ENCODE peak calls at places on chromosomes 13 and 19, in five cellular contexts. Z is stimulated activated CD4-positive, alpha-beta T cell treated with anti-CD3 and anti-CD28 coated beads, TNF-alpha, amount 100 ng/mL, for 1 hour; D is activated CD4-positive, CD25-positive, alpha-beta regulatory T cell treated with anti-CD3 and anti-CD28 coated beads, Interleukin-2, amount 50 U/mL, for 16 hours; X is activated T-helper 1 cell treated with anti-CD3 and anti-CD28 coated beads, Interleukin-12 subunit alpha, Interleukin-12 subunit beta, Interleukin-2, Interleukin-4 antibody, amounts not matched to agents 30 ng/mL and 10 ng/mL and 1 ng/mL, durations not matched to agents 14 hours and 24 hours and 36 hours; F is T1000. N is an unnamed sample.

GRCh38 chr13:112525306-112525945 is 62.5 kb downstream of the TUBGCP3 start:
- DNase-seq in Z (no peak), D (no peak), X (no peak), F (no peak), N (no peak)

GRCh38 chr19:35729021-35729420 is 11.2 kb downstream of the KMT2B start:
- DNase-seq in Z (no peak), D (no peak), X (no peak), F (no peak), N (no peak)

GRCh38 chr13:44735806-44736205 is 159.7 kb upstream of the TSC22D1 start:
- DNase-seq in Z (no peak), D (no peak), X (no peak), F (no peak), N (no peak)

GRCh38 chr19:35842666-35843272 is 9.5 kb downstream of the NPHS1 start:
- DNase-seq in Z (no peak), D (no peak), X (no peak), F (no peak), N (no peak)

GRCh38 chr13:30615851-30616311 is 1.8 kb upstream of the USPL1 start:
- DNase-seq in Z (no peak), D (no peak), X (no peak), F (no peak), N (peak; percentile 66)

GRCh38 chr13:98784666-98785065 is 32.2 kb upstream of the SLC15A1 start:
- DNase-seq in Z (no peak), D (no peak), X (no peak), F (no peak), N (no peak)

GRCh38 chr19:58009666-58010301 is 7.2 kb upstream of the ZNF606 start:
- DNase-seq in Z (peak; percentile 19), D (no peak), X (peak; percentile 53), F (peak; percentile 76), N (peak; percentile 92)

GRCh38 chr19:1882089-1882785 is 3.1 kb downstream of the ABHD17A start:
- DNase-seq in Z (no peak), D (peak; percentile 51), X (peak; percentile 74), F (no peak), N (no peak)

GRCh38 chr19:7401694-7402093 is 53.0 kb downstream of the ARHGEF18 start:
- DNase-seq in Z (no peak), D (no peak), X (no peak), F (no peak), N (no peak)

GRCh38 chr19:873084-874019 is 13.9 kb downstream of the CFD start:
- DNase-seq in Z (peak; percentile 21), D (peak; percentile 59), X (peak; percentile 76), F (peak; percentile 86), N (peak; percentile 52)

GRCh38 chr13:80215368-80215767 is 125.6 kb downstream of the SPRY2 start:
- DNase-seq in Z (no peak), D (no peak), X (no peak), F (no peak), N (peak; percentile 86)

GRCh38 chr13:57716295-57716694 is 84.8 kb downstream of the PCDH17 start:
- DNase-seq in Z (no peak), D (no peak), X (no peak), F (no peak), N (no peak)

GRCh38 chr19:15101479-15102082 is 5.6 kb upstream of the SYDE1 start:
- DNase-seq in Z (peak; percentile 26), D (no peak), X (peak; percentile 29), F (no peak), N (peak; percentile 74)

GRCh38 chr19:35224681-35225604 is 3.6 kb downstream of the FAM187B start:
- DNase-seq in Z (no peak), D (no peak), X (no peak), F (no peak), N (no peak)

GRCh38 chr13:44403720-44404063 is 30.1 kb downstream of the SERP2 start:
- DNase-seq in Z (no peak), D (no peak), X (no peak), F (no peak), N (no peak)

GRCh38 chr19:29563688-29564087 is 37.9 kb downstream of the VSTM2B start:
- DNase-seq in Z (no peak), D (no peak), X (no peak), F (no peak), N (no peak)

GRCh38 chr19:17931532-17932191 is 1.2 kb upstream of the CCDC124 start:
- DNase-seq in Z (no peak), D (no peak), X (no peak), F (no peak), N (no peak)

GRCh38 chr19:54154603-54155345 is 4.7 kb downstream of the LENG1 start:
- DNase-seq in Z (no peak), D (no peak), X (no peak), F (no peak), N (no peak)

GRCh38 chr19:51882518-51882917 is 5.2 kb downstream of the ZNF577 start:
- DNase-seq in Z (no peak), D (no peak), X (no peak), F (no peak), N (no peak)

GRCh38 chr19:49799798-49800376 is 13.2 kb downstream of the FUZ start:
- DNase-seq in Z (no peak), D (no peak), X (no peak), F (no peak), N (no peak)

GRCh38 chr13:106100261-106100919 is 435.1 kb downstream of the EFNB2 start:
- DNase-seq in Z (no peak), D (no peak), X (no peak), F (no peak), N (no peak)

GRCh38 chr13:47598340-47598911 is 402.6 kb downstream of the SUCLA2 start:
- DNase-seq in Z (no peak), D (no peak), X (no peak), F (no peak), N (peak; percentile 36)

GRCh38 chr19:54208784-54209057 is 8.1 kb downstream of the RPS9 start:
- DNase-seq in Z (no peak), D (no peak), X (no peak), F (no peak), N (no peak)

GRCh38 chr19:13814550-13814949 is 19.3 kb downstream of the ZSWIM4 start:
- DNase-seq in Z (no peak), D (no peak), X (no peak), F (no peak), N (no peak)

GRCh38 chr19:53849237-53849676 is 18.4 kb upstream of the MYADM start:
- DNase-seq in Z (no peak), D (no peak), X (no peak), F (no peak), N (peak; percentile 72)

GRCh38 chr19:2494447-2495129 is 18.7 kb downstream of the GADD45B start:
- DNase-seq in Z (no peak), D (no peak), X (peak; percentile 47), F (peak; percentile 42), N (peak; percentile 85)

GRCh38 chr13:96229356-96229755 is 139.4 kb downstream of the HS6ST3 start:
- DNase-seq in Z (no peak), D (no peak), X (no peak), F (no peak), N (peak; percentile 14)

GRCh38 chr13:48975101-48975925 is at the start of gene FNDC3A:
- DNase-seq in Z (peak; percentile 10), D (peak; percentile 11), X (peak; percentile 27), F (peak; percentile 6), N (peak; percentile 76)

GRCh38 chr13:75508002-75508548 is 26.1 kb upstream of the TBC1D4 start:
- DNase-seq in Z (no peak), D (no peak), X (no peak), F (no peak), N (no peak)

GRCh38 chr19:16452321-16452720 is 19.4 kb downstream of the EPS15L1 start:
- DNase-seq in Z (no peak), D (no peak), X (no peak), F (no peak), N (no peak)

GRCh38 chr13:67036694-67037093 is 193.4 kb downstream of the PCDH9 start:
- DNase-seq in Z (no peak), D (no peak), X (no peak), F (no peak), N (no peak)

GRCh38 chr13:23959231-23959862 is 62.0 kb upstream of the C1QTNF9B start:
- DNase-seq in Z (no peak), D (no peak), X (no peak), F (no peak), N (peak; percentile 52)

N was measured in choroid plexus epithelial cell.